ENCODE peak calls at places on chromosomes 4 and X, in four cellular contexts. One of them, this sample, is unnamed.

GRCh38 chr4:7960790-7961655 is 21.4 kb upstream of the AFAP1 start:
- DNase-seq in cardiac muscle cell: peak; percentile 42
- DNase-seq in colonic mucosa: no peak
- DNase-seq in PC-3: peak; percentile 37
- DNase-seq in this sample: no peak

GRCh38 chr4:137950286-137950685 is 291.9 kb downstream of the SLC7A11 start:
- DNase-seq in PC-3: no peak
- DNase-seq in cardiac muscle cell: no peak
- DNase-seq in colonic mucosa: no peak
- DNase-seq in this sample: no peak

GRCh38 chrX:31524182-31524581 is 452.3 kb upstream of the FTHL17 start:
- DNase-seq in PC-3: no peak
- DNase-seq in colonic mucosa: no peak
- DNase-seq in cardiac muscle cell: no peak
- DNase-seq in this sample: no peak

GRCh38 chr4:73252001-73252400 is 6.6 kb downstream of the ANKRD17 start:
- DNase-seq in PC-3: no peak
- DNase-seq in cardiac muscle cell: no peak
- DNase-seq in colonic mucosa: no peak
- DNase-seq in this sample: no peak

GRCh38 chr4:186297013-186297645 is 31.1 kb downstream of the F11 start:
- DNase-seq in cardiac muscle cell: peak; percentile 60
- DNase-seq in PC-3: peak; percentile 64
- DNase-seq in colonic mucosa: no peak
- DNase-seq in this sample: no peak

GRCh38 chr4:54499308-54500074 is 158.3 kb upstream of the KIT start:
- DNase-seq in PC-3: peak; percentile 52
- DNase-seq in colonic mucosa: no peak
- DNase-seq in cardiac muscle cell: no peak
- DNase-seq in this sample: no peak

GRCh38 chr4:125317526-125317880 is 2.7 kb downstream of the FAT4 start:
- DNase-seq in colonic mucosa: peak; percentile 22
- DNase-seq in PC-3: no peak
- DNase-seq in cardiac muscle cell: peak; percentile 49
- DNase-seq in this sample: no peak

GRCh38 chr4:90069151-90069550 is 58.0 kb upstream of the CCSER1 start:
- DNase-seq in colonic mucosa: no peak
- DNase-seq in PC-3: peak; percentile 83
- DNase-seq in cardiac muscle cell: no peak
- DNase-seq in this sample: no peak

GRCh38 chrX:19799319-19800182 is 87.8 kb downstream of the SH3KBP1 start:
- DNase-seq in cardiac muscle cell: no peak
- DNase-seq in colonic mucosa: no peak
- DNase-seq in PC-3: no peak
- DNase-seq in this sample: no peak

GRCh38 chr4:138595731-138596465 is 353.7 kb upstream of the SLC7A11 start:
- DNase-seq in PC-3: no peak
- DNase-seq in cardiac muscle cell: no peak
- DNase-seq in colonic mucosa: no peak
- DNase-seq in this sample: no peak

GRCh38 chr4:8090312-8090711 is 68.3 kb downstream of the ABLIM2 start:
- DNase-seq in colonic mucosa: peak; percentile 90
- DNase-seq in PC-3: peak; percentile 90
- DNase-seq in cardiac muscle cell: no peak
- DNase-seq in this sample: no peak

GRCh38 chrX:110384490-110384889 is 25.8 kb downstream of the RTL9 start:
- DNase-seq in colonic mucosa: no peak
- DNase-seq in PC-3: peak; percentile 66
- DNase-seq in cardiac muscle cell: no peak
- DNase-seq in this sample: no peak

GRCh38 chrX:114615765-114616164 is 31.9 kb downstream of the HTR2C start:
- DNase-seq in colonic mucosa: no peak
- DNase-seq in cardiac muscle cell: no peak
- DNase-seq in PC-3: no peak
- DNase-seq in this sample: no peak

GRCh38 chrX:114619874-114620273 is 36.0 kb downstream of the HTR2C start:
- DNase-seq in colonic mucosa: no peak
- DNase-seq in cardiac muscle cell: peak; percentile 35
- DNase-seq in PC-3: peak; percentile 39
- DNase-seq in this sample: no peak
- TF ChIP-seq CTCF in colonic mucosa: peak; percentile 36
- TF ChIP-seq CTCF in cardiac muscle cell: peak; percentile 48
- TF ChIP-seq CTCF in PC-3: peak; percentile 54
- TF ChIP-seq CTCF in this sample: peak; percentile 26

GRCh38 chr4:140710784-140711622 is 45.2 kb downstream of the TBC1D9 start:
- DNase-seq in PC-3: no peak
- DNase-seq in cardiac muscle cell: no peak
- DNase-seq in colonic mucosa: no peak
- DNase-seq in this sample: no peak
- H3K27ac ChIP-seq in PC-3: no peak overlapping the region
- H3K27ac ChIP-seq in cardiac muscle cell: peak overlapping the region; percentile 41
- H3K27ac ChIP-seq in colonic mucosa: no peak overlapping the region
- H3K27ac ChIP-seq in this sample: no peak overlapping the region

GRCh38 chr4:152957437-152958185 is 21.5 kb downstream of the FHDC1 start:
- DNase-seq in PC-3: no peak
- DNase-seq in cardiac muscle cell: peak; percentile 85
- DNase-seq in colonic mucosa: peak; percentile 89
- DNase-seq in this sample: no peak
- TF ChIP-seq CTCF in PC-3: no peak
- TF ChIP-seq CTCF in cardiac muscle cell: peak; percentile 15
- TF ChIP-seq CTCF in colonic mucosa: no peak
- TF ChIP-seq CTCF in this sample: no peak

DNA sequence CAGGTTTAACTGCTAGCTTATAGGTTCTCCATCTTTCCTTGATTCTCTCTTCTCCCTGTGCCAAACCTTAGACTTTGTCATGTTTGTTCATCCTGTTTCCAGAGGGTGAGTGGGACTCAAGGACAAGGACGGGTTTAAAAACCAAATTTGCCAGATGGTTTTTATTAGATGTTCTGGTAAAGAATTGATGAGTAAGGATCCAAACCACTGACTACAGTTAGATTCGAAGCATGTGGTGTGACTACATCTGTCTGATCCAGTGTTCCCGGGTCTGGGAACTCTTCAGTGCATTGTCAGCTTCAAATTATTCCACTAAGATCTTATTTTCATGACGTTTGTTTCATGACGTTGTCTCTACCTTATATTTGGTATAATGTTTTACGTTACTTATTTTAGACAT is 37.5 kb downstream of the MTMR1 start:
- DNase-seq in PC-3: no peak
- DNase-seq in colonic mucosa: no peak
- DNase-seq in cardiac muscle cell: no peak
- DNase-seq in this sample: no peak
- H3K27ac ChIP-seq in PC-3: peak overlapping the region; percentile 61
- H3K27ac ChIP-seq in colonic mucosa: no peak overlapping the region
- H3K27ac ChIP-seq in cardiac muscle cell: no peak overlapping the region
- H3K27ac ChIP-seq in this sample: no peak overlapping the region

GRCh38 chrX:72382199-72382590 is 76.5 kb upstream of the CITED1 start:
- DNase-seq in colonic mucosa: no peak
- DNase-seq in cardiac muscle cell: no peak
- DNase-seq in PC-3: no peak
- DNase-seq in this sample: no peak

GRCh38 chrX:72381439-72382198 is 75.9 kb upstream of the CITED1 start:
- DNase-seq in PC-3: no peak
- DNase-seq in colonic mucosa: no peak
- DNase-seq in cardiac muscle cell: no peak
- DNase-seq in this sample: no peak

GRCh38 chrX:72392042-72392441 is 86.3 kb upstream of the CITED1 start:
- DNase-seq in colonic mucosa: no peak
- DNase-seq in cardiac muscle cell: no peak
- DNase-seq in PC-3: peak; percentile 45
- DNase-seq in this sample: no peak

GRCh38 chrX:72392816-72393800 is 87.4 kb upstream of the CITED1 start:
- DNase-seq in PC-3: peak; percentile 63
- DNase-seq in colonic mucosa: no peak
- DNase-seq in cardiac muscle cell: no peak
- DNase-seq in this sample: no peak

GRCh38 chrX:72387247-72387646 is 81.5 kb upstream of the CITED1 start:
- DNase-seq in cardiac muscle cell: no peak
- DNase-seq in colonic mucosa: no peak
- DNase-seq in PC-3: no peak
- DNase-seq in this sample: no peak
- TF ChIP-seq CTCF in cardiac muscle cell: no peak
- TF ChIP-seq CTCF in colonic mucosa: no peak
- TF ChIP-seq CTCF in PC-3: no peak
- TF ChIP-seq CTCF in this sample: no peak

GRCh38 chr4:2805712-2806391 is 13.0 kb downstream of the SH3BP2 start:
- DNase-seq in cardiac muscle cell: no peak
- DNase-seq in PC-3: peak; percentile 67
- DNase-seq in colonic mucosa: peak; percentile 96
- DNase-seq in this sample: no peak

GRCh38 chr4:2809610-2810180 is 16.8 kb downstream of the SH3BP2 start:
- DNase-seq in cardiac muscle cell: no peak
- DNase-seq in colonic mucosa: no peak
- DNase-seq in PC-3: no peak
- DNase-seq in this sample: no peak

GRCh38 chr4:2806392-2807355 is 13.8 kb downstream of the SH3BP2 start:
- DNase-seq in PC-3: no peak
- DNase-seq in cardiac muscle cell: no peak
- DNase-seq in colonic mucosa: peak; percentile 79
- DNase-seq in this sample: no peak

GRCh38 chr4:2807571-2807970 is 14.7 kb downstream of the SH3BP2 start:
- DNase-seq in PC-3: no peak
- DNase-seq in colonic mucosa: no peak
- DNase-seq in cardiac muscle cell: no peak
- DNase-seq in this sample: no peak

DNA sequence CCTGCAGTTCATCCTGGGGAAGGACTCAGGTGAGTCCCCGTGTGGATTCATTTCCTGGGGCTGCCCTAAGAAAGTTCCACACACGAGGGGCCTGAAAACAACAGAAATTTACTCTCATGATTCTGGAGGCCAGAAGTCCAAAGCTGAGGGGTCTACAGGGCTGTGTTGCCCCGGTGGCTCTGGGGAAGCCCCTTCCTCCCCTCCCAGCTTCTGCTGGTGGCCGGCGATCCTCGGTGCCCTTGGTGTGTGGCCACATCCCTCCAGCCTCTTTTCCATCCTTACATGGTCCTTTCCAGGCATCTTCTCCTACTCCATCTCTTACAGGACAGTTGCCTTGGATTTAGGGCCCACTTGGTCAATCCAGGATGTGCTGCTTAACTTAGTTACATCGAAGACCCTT is 15.1 kb downstream of the SH3BP2 start:
- DNase-seq in colonic mucosa: no peak
- DNase-seq in PC-3: no peak
- DNase-seq in cardiac muscle cell: no peak
- DNase-seq in this sample: no peak
- H3K27ac ChIP-seq in colonic mucosa: no peak overlapping the region
- H3K27ac ChIP-seq in PC-3: no peak overlapping the region
- H3K27ac ChIP-seq in cardiac muscle cell: no peak overlapping the region
- H3K27ac ChIP-seq in this sample: no peak overlapping the region

DNA sequence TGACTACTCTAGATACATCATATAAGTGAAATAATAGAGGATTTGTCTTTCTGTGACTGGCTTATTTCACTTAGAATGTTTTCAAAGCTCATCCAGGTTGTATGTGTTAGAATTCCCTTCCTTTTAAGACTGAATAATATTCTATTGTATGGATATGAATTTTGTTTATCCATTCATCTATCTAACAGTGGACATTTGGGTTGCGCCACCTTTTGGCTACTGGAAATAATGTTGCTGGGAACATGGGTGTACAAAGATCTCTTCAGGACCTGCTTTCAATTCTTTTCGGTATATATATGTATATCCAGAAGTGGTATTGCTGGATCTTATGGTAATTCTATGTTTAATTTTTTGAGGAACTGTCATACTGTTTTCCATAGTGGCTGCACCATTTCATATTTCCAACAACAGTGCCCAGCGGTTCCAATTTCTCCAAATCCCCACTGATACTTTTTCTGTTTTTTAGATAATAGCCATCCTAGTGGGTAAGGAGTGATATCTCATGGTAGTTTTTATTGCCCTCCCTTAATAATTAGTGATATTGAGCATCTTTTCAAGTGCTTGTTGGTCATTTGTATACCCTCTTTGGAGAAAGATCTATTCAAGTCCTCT is 3.4 kb upstream of the SCD5 start:
- DNase-seq in cardiac muscle cell: no peak
- DNase-seq in PC-3: peak; percentile 49
- DNase-seq in colonic mucosa: no peak
- DNase-seq in this sample: no peak
- TF ChIP-seq CTCF in cardiac muscle cell: peak; percentile 45
- TF ChIP-seq CTCF in PC-3: peak; percentile 69
- TF ChIP-seq CTCF in colonic mucosa: peak; percentile 36
- TF ChIP-seq CTCF in this sample: no peak

This sample was measured in suprapubic skin.